ENCODE peak calls at places on chromosomes 3 and 15, in eight cellular contexts. One of them, this sample, is unnamed.

GRCh38 chr3:193560870-193561269 is 6.2 kb upstream of the ATP13A4 start:
- DNase-seq in cardiac muscle cell: no peak
- DNase-seq in colonic mucosa: no peak
- DNase-seq in heart right ventricle: peak; percentile 9
- DNase-seq in mucosa of descending colon: no peak
- DNase-seq in adrenal gland: no peak
- DNase-seq in left ventricle myocardium inferior: peak; percentile 34
- DNase-seq in lower lobe of right lung: no peak
- DNase-seq in this sample: no peak

GRCh38 chr15:62307551-62307950 is 142.5 kb upstream of the C2CD4B start:
- DNase-seq in adrenal gland: no peak
- DNase-seq in mucosa of descending colon: no peak
- DNase-seq in left ventricle myocardium inferior: no peak
- DNase-seq in heart right ventricle: no peak
- DNase-seq in lower lobe of right lung: no peak
- DNase-seq in colonic mucosa: no peak
- DNase-seq in cardiac muscle cell: peak; percentile 6
- DNase-seq in this sample: peak; percentile 57

GRCh38 chr3:126104028-126104635 is 20.2 kb upstream of the SLC41A3 start:
- DNase-seq in lower lobe of right lung: no peak
- DNase-seq in left ventricle myocardium inferior: no peak
- DNase-seq in mucosa of descending colon: no peak
- DNase-seq in adrenal gland: peak; percentile 39
- DNase-seq in cardiac muscle cell: no peak
- DNase-seq in heart right ventricle: no peak
- DNase-seq in colonic mucosa: peak; percentile 6
- DNase-seq in this sample: no peak

GRCh38 chr3:50194903-50195500 is 3.6 kb downstream of the GNAT1 start:
- DNase-seq in lower lobe of right lung: no peak
- DNase-seq in colonic mucosa: no peak
- DNase-seq in adrenal gland: no peak
- DNase-seq in heart right ventricle: no peak
- DNase-seq in cardiac muscle cell: no peak
- DNase-seq in left ventricle myocardium inferior: no peak
- DNase-seq in mucosa of descending colon: no peak
- DNase-seq in this sample: no peak

GRCh38 chr15:52649686-52650085 is 29.5 kb downstream of the ATOSA start:
- DNase-seq in mucosa of descending colon: no peak
- DNase-seq in heart right ventricle: no peak
- DNase-seq in adrenal gland: no peak
- DNase-seq in left ventricle myocardium inferior: no peak
- DNase-seq in cardiac muscle cell: peak; percentile 24
- DNase-seq in colonic mucosa: no peak
- DNase-seq in lower lobe of right lung: no peak
- DNase-seq in this sample: no peak

GRCh38 chr3:18645603-18646002 is 220.5 kb upstream of the SATB1 start:
- DNase-seq in heart right ventricle: no peak
- DNase-seq in mucosa of descending colon: no peak
- DNase-seq in lower lobe of right lung: no peak
- DNase-seq in cardiac muscle cell: no peak
- DNase-seq in colonic mucosa: no peak
- DNase-seq in left ventricle myocardium inferior: no peak
- DNase-seq in adrenal gland: no peak
- DNase-seq in this sample: no peak

GRCh38 chr3:150216041-150216811 is 191.9 kb upstream of the TSC22D2 start:
- DNase-seq in mucosa of descending colon: peak; percentile 14
- DNase-seq in heart right ventricle: peak; percentile 70
- DNase-seq in lower lobe of right lung: no peak
- DNase-seq in cardiac muscle cell: peak; percentile 85
- DNase-seq in left ventricle myocardium inferior: peak; percentile 59
- DNase-seq in adrenal gland: no peak
- DNase-seq in colonic mucosa: no peak
- DNase-seq in this sample: peak; percentile 62

GRCh38 chr15:95511680-95512079 is 818.8 kb upstream of the NR2F2 start:
- DNase-seq in colonic mucosa: no peak
- DNase-seq in left ventricle myocardium inferior: no peak
- DNase-seq in adrenal gland: no peak
- DNase-seq in lower lobe of right lung: no peak
- DNase-seq in mucosa of descending colon: no peak
- DNase-seq in cardiac muscle cell: no peak
- DNase-seq in heart right ventricle: no peak
- DNase-seq in this sample: no peak

GRCh38 chr3:187368765-187369450 is 723 bp downstream of the RTP4 start:
- DNase-seq in left ventricle myocardium inferior: no peak
- DNase-seq in lower lobe of right lung: no peak
- DNase-seq in colonic mucosa: no peak
- DNase-seq in adrenal gland: no peak
- DNase-seq in cardiac muscle cell: peak; percentile 7
- DNase-seq in heart right ventricle: no peak
- DNase-seq in mucosa of descending colon: peak; percentile 24
- DNase-seq in this sample: no peak

GRCh38 chr3:82087958-82088357 is 326.5 kb upstream of the GBE1 start:
- DNase-seq in adrenal gland: no peak
- DNase-seq in left ventricle myocardium inferior: no peak
- DNase-seq in heart right ventricle: no peak
- DNase-seq in cardiac muscle cell: peak; percentile 68
- DNase-seq in colonic mucosa: no peak
- DNase-seq in lower lobe of right lung: no peak
- DNase-seq in mucosa of descending colon: no peak
- DNase-seq in this sample: no peak

GRCh38 chr3:12798559-12799179 is 2.2 kb downstream of the CAND2 start:
- DNase-seq in left ventricle myocardium inferior: peak; percentile 63
- DNase-seq in adrenal gland: peak; percentile 74
- DNase-seq in lower lobe of right lung: no peak
- DNase-seq in colonic mucosa: no peak
- DNase-seq in heart right ventricle: peak; percentile 40
- DNase-seq in mucosa of descending colon: no peak
- DNase-seq in cardiac muscle cell: no peak
- DNase-seq in this sample: no peak

GRCh38 chr3:34387831-34388564 is 589.6 kb downstream of the PDCD6IP start:
- DNase-seq in left ventricle myocardium inferior: no peak
- DNase-seq in colonic mucosa: no peak
- DNase-seq in mucosa of descending colon: no peak
- DNase-seq in adrenal gland: no peak
- DNase-seq in lower lobe of right lung: no peak
- DNase-seq in heart right ventricle: no peak
- DNase-seq in cardiac muscle cell: no peak
- DNase-seq in this sample: no peak

GRCh38 chr3:138441256-138441655 is 6.8 kb downstream of the ESYT3 start:
- DNase-seq in adrenal gland: no peak
- DNase-seq in mucosa of descending colon: no peak
- DNase-seq in heart right ventricle: no peak
- DNase-seq in left ventricle myocardium inferior: no peak
- DNase-seq in lower lobe of right lung: no peak
- DNase-seq in colonic mucosa: no peak
- DNase-seq in cardiac muscle cell: no peak
- DNase-seq in this sample: no peak

GRCh38 chr15:85581495-85581894 is 201.1 kb downstream of the AKAP13 start:
- DNase-seq in left ventricle myocardium inferior: peak; percentile 71
- DNase-seq in colonic mucosa: peak; percentile 55
- DNase-seq in mucosa of descending colon: peak; percentile 42
- DNase-seq in lower lobe of right lung: peak; percentile 71
- DNase-seq in cardiac muscle cell: peak; percentile 53
- DNase-seq in adrenal gland: peak; percentile 77
- DNase-seq in heart right ventricle: peak; percentile 73
- DNase-seq in this sample: no peak

GRCh38 chr15:89356634-89357298 is 22.1 kb upstream of the POLG start:
- DNase-seq in lower lobe of right lung: no peak
- DNase-seq in heart right ventricle: no peak
- DNase-seq in cardiac muscle cell: no peak
- DNase-seq in colonic mucosa: no peak
- DNase-seq in adrenal gland: no peak
- DNase-seq in left ventricle myocardium inferior: no peak
- DNase-seq in mucosa of descending colon: peak; percentile 23
- DNase-seq in this sample: no peak

GRCh38 chr15:29518442-29518841 is 248.8 kb upstream of the NSMCE3 start:
- DNase-seq in left ventricle myocardium inferior: peak; percentile 19
- DNase-seq in cardiac muscle cell: peak; percentile 20
- DNase-seq in mucosa of descending colon: no peak
- DNase-seq in lower lobe of right lung: no peak
- DNase-seq in heart right ventricle: peak; percentile 28
- DNase-seq in colonic mucosa: no peak
- DNase-seq in adrenal gland: no peak
- DNase-seq in this sample: no peak

GRCh38 chr3:195175076-195175475 is 95.9 kb downstream of the XXYLT1 start:
- DNase-seq in colonic mucosa: no peak
- DNase-seq in heart right ventricle: no peak
- DNase-seq in left ventricle myocardium inferior: no peak
- DNase-seq in cardiac muscle cell: no peak
- DNase-seq in adrenal gland: peak; percentile 34
- DNase-seq in mucosa of descending colon: no peak
- DNase-seq in lower lobe of right lung: no peak
- DNase-seq in this sample: no peak

GRCh38 chr3:71585891-71586809 is 2.6 kb upstream of the FOXP1 start:
- DNase-seq in adrenal gland: no peak
- DNase-seq in mucosa of descending colon: peak; percentile 41
- DNase-seq in colonic mucosa: no peak
- DNase-seq in left ventricle myocardium inferior: no peak
- DNase-seq in lower lobe of right lung: no peak
- DNase-seq in heart right ventricle: peak; percentile 21
- DNase-seq in cardiac muscle cell: peak; percentile 71
- DNase-seq in this sample: peak; percentile 32

GRCh38 chr15:67884514-67885225 is 44.8 kb upstream of the RNU6-1 start:
- DNase-seq in heart right ventricle: peak; percentile 85
- DNase-seq in left ventricle myocardium inferior: peak; percentile 87
- DNase-seq in cardiac muscle cell: peak; percentile 92
- DNase-seq in mucosa of descending colon: peak; percentile 93
- DNase-seq in lower lobe of right lung: peak; percentile 91
- DNase-seq in adrenal gland: peak; percentile 87
- DNase-seq in colonic mucosa: peak; percentile 94
- DNase-seq in this sample: peak; percentile 56

GRCh38 chr3:10627884-10628572 is 122.6 kb upstream of the ATP2B2 start:
- DNase-seq in colonic mucosa: no peak
- DNase-seq in left ventricle myocardium inferior: no peak
- DNase-seq in cardiac muscle cell: no peak
- DNase-seq in lower lobe of right lung: no peak
- DNase-seq in heart right ventricle: no peak
- DNase-seq in mucosa of descending colon: no peak
- DNase-seq in adrenal gland: no peak
- DNase-seq in this sample: no peak

DNA sequence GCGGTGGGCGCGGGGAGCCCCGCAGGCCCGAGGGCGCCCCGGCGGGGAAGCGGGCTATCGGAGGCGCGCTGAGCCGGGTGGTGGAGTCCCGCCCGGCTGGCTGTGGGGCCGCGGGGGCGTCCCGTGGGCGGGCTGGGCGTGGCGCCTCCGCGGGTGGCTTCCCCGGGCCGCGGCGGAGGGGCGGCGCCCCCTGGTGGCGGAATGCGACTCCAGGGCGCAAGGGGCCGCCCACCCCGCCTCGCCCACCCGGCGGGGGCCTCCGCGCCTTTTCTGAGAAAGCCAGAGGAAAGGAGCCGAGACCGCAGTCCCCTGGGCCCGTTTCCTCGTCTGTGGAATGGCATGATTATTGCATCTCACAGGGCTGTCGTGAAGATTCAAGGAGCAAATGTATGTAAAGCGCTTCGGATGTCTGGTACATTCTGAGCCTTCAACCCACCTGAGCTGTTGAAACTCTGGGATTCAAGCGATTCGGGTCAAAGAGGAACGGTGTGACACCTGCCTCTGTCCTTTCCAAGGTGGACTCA is 31.9 kb upstream of the RAB6B start:
- DNase-seq in adrenal gland: peak; percentile 55
- DNase-seq in lower lobe of right lung: peak; percentile 71
- DNase-seq in left ventricle myocardium inferior: peak; percentile 70
- DNase-seq in heart right ventricle: peak; percentile 50
- DNase-seq in cardiac muscle cell: peak; percentile 54
- DNase-seq in colonic mucosa: peak; percentile 56
- DNase-seq in mucosa of descending colon: peak; percentile 58
- DNase-seq in this sample: peak; percentile 53
- H3K4me3 ChIP-seq in adrenal gland: peak overlapping the region; percentile 18
- H3K4me3 ChIP-seq in lower lobe of right lung: peak overlapping the region; percentile 64
- H3K4me3 ChIP-seq in left ventricle myocardium inferior: peak overlapping the region; percentile 75
- H3K4me3 ChIP-seq in heart right ventricle: peak overlapping the region; percentile 60
- H3K4me3 ChIP-seq in cardiac muscle cell: peak overlapping the region; percentile 46
- H3K4me3 ChIP-seq in colonic mucosa: peak overlapping the region; percentile 22
- H3K4me3 ChIP-seq in mucosa of descending colon: no peak overlapping the region
- H3K4me3 ChIP-seq in this sample: peak overlapping the region; percentile 48

GRCh38 chr3:45741247-45741646 is 52.1 kb downstream of the SACM1L start:
- DNase-seq in cardiac muscle cell: no peak
- DNase-seq in adrenal gland: no peak
- DNase-seq in heart right ventricle: no peak
- DNase-seq in mucosa of descending colon: no peak
- DNase-seq in colonic mucosa: no peak
- DNase-seq in left ventricle myocardium inferior: no peak
- DNase-seq in lower lobe of right lung: no peak
- DNase-seq in this sample: no peak

GRCh38 chr3:45737222-45737621 is 48.0 kb downstream of the SACM1L start:
- DNase-seq in mucosa of descending colon: no peak
- DNase-seq in lower lobe of right lung: no peak
- DNase-seq in left ventricle myocardium inferior: no peak
- DNase-seq in cardiac muscle cell: no peak
- DNase-seq in colonic mucosa: no peak
- DNase-seq in heart right ventricle: no peak
- DNase-seq in adrenal gland: no peak
- DNase-seq in this sample: no peak

GRCh38 chr3:45742432-45743089 is 53.4 kb downstream of the SACM1L start:
- DNase-seq in mucosa of descending colon: no peak
- DNase-seq in cardiac muscle cell: no peak
- DNase-seq in left ventricle myocardium inferior: no peak
- DNase-seq in colonic mucosa: no peak
- DNase-seq in heart right ventricle: no peak
- DNase-seq in adrenal gland: no peak
- DNase-seq in lower lobe of right lung: no peak
- DNase-seq in this sample: no peak

GRCh38 chr3:45739944-45740343 is 50.7 kb downstream of the SACM1L start:
- DNase-seq in mucosa of descending colon: no peak
- DNase-seq in lower lobe of right lung: no peak
- DNase-seq in adrenal gland: no peak
- DNase-seq in cardiac muscle cell: no peak
- DNase-seq in left ventricle myocardium inferior: no peak
- DNase-seq in colonic mucosa: no peak
- DNase-seq in heart right ventricle: no peak
- DNase-seq in this sample: no peak

GRCh38 chr3:45741742-45742141 is 52.5 kb downstream of the SACM1L start:
- DNase-seq in adrenal gland: no peak
- DNase-seq in colonic mucosa: no peak
- DNase-seq in cardiac muscle cell: no peak
- DNase-seq in left ventricle myocardium inferior: no peak
- DNase-seq in heart right ventricle: no peak
- DNase-seq in lower lobe of right lung: no peak
- DNase-seq in mucosa of descending colon: no peak
- DNase-seq in this sample: no peak
- H3K36me3 ChIP-seq in adrenal gland: no peaks in the 10 kb centered on the region
- H3K36me3 ChIP-seq in colonic mucosa: peaks cover 19% of the 10 kb centered on the region
- H3K36me3 ChIP-seq in cardiac muscle cell: peaks cover 66% of the 10 kb centered on the region
- H3K36me3 ChIP-seq in left ventricle myocardium inferior: peaks cover 93% of the 10 kb centered on the region
- H3K36me3 ChIP-seq in heart right ventricle: peaks cover 100% of the 10 kb centered on the region
- H3K36me3 ChIP-seq in lower lobe of right lung: peaks cover 100% of the 10 kb centered on the region
- H3K36me3 ChIP-seq in mucosa of descending colon: no peaks in the 10 kb centered on the region
- H3K36me3 ChIP-seq in this sample: peaks cover 67% of the 10 kb centered on the region

GRCh38 chr15:98668566-98669308 is 20.4 kb downstream of the IGF1R start:
- DNase-seq in cardiac muscle cell: no peak
- DNase-seq in adrenal gland: peak; percentile 51
- DNase-seq in colonic mucosa: no peak
- DNase-seq in heart right ventricle: no peak
- DNase-seq in mucosa of descending colon: no peak
- DNase-seq in left ventricle myocardium inferior: no peak
- DNase-seq in lower lobe of right lung: no peak
- DNase-seq in this sample: peak; percentile 18
- H3K4me1 ChIP-seq in cardiac muscle cell: peaks cover 56% of the 10 kb centered on the region
- H3K4me1 ChIP-seq in adrenal gland: peaks cover 46% of the 10 kb centered on the region
- H3K4me1 ChIP-seq in colonic mucosa: no peaks in the 10 kb centered on the region
- H3K4me1 ChIP-seq in heart right ventricle: peaks cover 84% of the 10 kb centered on the region
- H3K4me1 ChIP-seq in mucosa of descending colon: no peaks in the 10 kb centered on the region
- H3K4me1 ChIP-seq in left ventricle myocardium inferior: peaks cover 100% of the 10 kb centered on the region
- H3K4me1 ChIP-seq in lower lobe of right lung: peaks cover 59% of the 10 kb centered on the region
- H3K4me1 ChIP-seq in this sample: peaks cover 49% of the 10 kb centered on the region

GRCh38 chr15:56969265-56969895 is 50.9 kb downstream of the TCF12 start:
- DNase-seq in colonic mucosa: no peak
- DNase-seq in left ventricle myocardium inferior: no peak
- DNase-seq in heart right ventricle: no peak
- DNase-seq in adrenal gland: no peak
- DNase-seq in mucosa of descending colon: no peak
- DNase-seq in cardiac muscle cell: no peak
- DNase-seq in lower lobe of right lung: no peak
- DNase-seq in this sample: no peak
- H3K4me3 ChIP-seq in colonic mucosa: no peak overlapping the region
- H3K4me3 ChIP-seq in left ventricle myocardium inferior: no peak overlapping the region
- H3K4me3 ChIP-seq in heart right ventricle: no peak overlapping the region
- H3K4me3 ChIP-seq in adrenal gland: no peak overlapping the region
- H3K4me3 ChIP-seq in mucosa of descending colon: no peak overlapping the region
- H3K4me3 ChIP-seq in cardiac muscle cell: no peak overlapping the region
- H3K4me3 ChIP-seq in lower lobe of right lung: no peak overlapping the region
- H3K4me3 ChIP-seq in this sample: no peak overlapping the region

This sample was measured in SJSA1.